ENCODE peak calls at places on chromosomes 12 and 14, in five cellular contexts. M is CD4-positive, CD25-positive, alpha-beta regulatory T cell; Q is heart right ventricle; J is right cardiac atrium; S is choroid plexus epithelial cell. N is an unnamed sample.

GRCh38 chr12:22275847-22276246 is 58.7 kb downstream of the ST8SIA1 start:
- DNase-seq in M (no peak), Q (peak), J (peak), S (peak), N (peak)

GRCh38 chr14:60753264-60754126 is 18.9 kb downstream of the MNAT1 start:
- DNase-seq in M (peak), Q (no peak), J (no peak), S (peak), N (peak)

GRCh38 chr12:90449611-90450010 is 505.4 kb downstream of the CCER1 start:
- DNase-seq in M (no peak), Q (no peak), J (no peak), S (peak), N (no peak)

GRCh38 chr12:91920276-91920675 is 225.4 kb downstream of the BTG1 start:
- DNase-seq in M (no peak), Q (no peak), J (no peak), S (peak), N (no peak)

GRCh38 chr12:4214912-4215861 is 58.4 kb upstream of the CCND2 start:
- DNase-seq in M (no peak), Q (peak), J (peak), S (peak), N (no peak)

GRCh38 chr14:61512026-61512425 is 183.3 kb upstream of the HIF1A start:
- DNase-seq in M (no peak), Q (no peak), J (no peak), S (peak), N (no peak)

GRCh38 chr14:61528591-61529021 is 166.7 kb upstream of the HIF1A start:
- DNase-seq in M (no peak), Q (no peak), J (no peak), S (peak), N (peak)

GRCh38 chr14:76917759-76918175 is 91.6 kb downstream of the LRRC74A start:
- DNase-seq in M (no peak), Q (peak), J (peak), S (no peak), N (peak)

GRCh38 chr12:123094349-123095073 is 56.4 kb downstream of the PITPNM2 start:
- DNase-seq in M (no peak), Q (no peak), J (peak), S (peak), N (peak)

GRCh38 chr14:25053585-25053984 is 3.6 kb upstream of the STXBP6 start:
- DNase-seq in M (no peak), Q (no peak), J (no peak), S (no peak), N (no peak)

GRCh38 chr14:25055005-25055404 is 5.1 kb upstream of the STXBP6 start:
- DNase-seq in M (no peak), Q (no peak), J (no peak), S (no peak), N (no peak)

GRCh38 chr14:25056688-25057078 is 6.7 kb upstream of the STXBP6 start:
- DNase-seq in M (no peak), Q (no peak), J (no peak), S (no peak), N (no peak)

GRCh38 chr14:25052921-25053320 is 3.0 kb upstream of the STXBP6 start:
- DNase-seq in M (no peak), Q (no peak), J (no peak), S (no peak), N (no peak)

DNA sequence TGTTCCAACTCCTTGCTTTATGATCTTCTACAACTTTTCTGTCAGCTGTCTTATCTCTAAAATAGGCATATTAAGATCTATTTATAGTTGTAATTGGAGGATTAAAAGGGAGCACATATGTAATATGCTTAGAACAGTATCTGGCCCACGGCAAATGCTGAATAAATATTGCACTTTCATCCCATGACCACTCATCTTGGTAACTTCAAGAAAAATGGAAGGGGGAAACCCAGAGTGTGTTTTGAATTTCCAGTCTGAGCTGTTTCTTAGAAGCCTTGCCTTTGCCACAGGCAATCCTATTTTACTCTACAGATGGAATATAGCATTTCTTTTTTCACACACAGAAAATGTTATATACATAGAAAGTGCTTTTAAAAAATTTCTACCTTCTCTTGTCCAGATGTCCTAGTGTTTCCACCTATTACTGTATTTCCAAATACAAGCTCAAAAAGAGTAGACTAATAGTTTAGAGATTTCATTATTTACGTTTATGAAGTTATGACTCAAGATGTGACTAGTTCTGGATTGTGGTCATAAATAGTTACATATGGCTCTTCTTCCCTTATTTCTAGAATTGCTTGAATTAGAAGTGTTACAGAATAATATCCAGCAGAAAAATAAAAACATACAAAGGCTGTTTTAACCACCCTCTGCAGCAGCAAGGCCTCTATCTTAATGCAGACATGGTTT is 6.2 kb upstream of the STXBP6 start:
- DNase-seq in M (no peak), Q (no peak), J (no peak), S (no peak), N (no peak)
- H3K4me3 ChIP-seq in M (no peak), Q (no peak), J (no peak), S (no peak), N (no peak)

DNA sequence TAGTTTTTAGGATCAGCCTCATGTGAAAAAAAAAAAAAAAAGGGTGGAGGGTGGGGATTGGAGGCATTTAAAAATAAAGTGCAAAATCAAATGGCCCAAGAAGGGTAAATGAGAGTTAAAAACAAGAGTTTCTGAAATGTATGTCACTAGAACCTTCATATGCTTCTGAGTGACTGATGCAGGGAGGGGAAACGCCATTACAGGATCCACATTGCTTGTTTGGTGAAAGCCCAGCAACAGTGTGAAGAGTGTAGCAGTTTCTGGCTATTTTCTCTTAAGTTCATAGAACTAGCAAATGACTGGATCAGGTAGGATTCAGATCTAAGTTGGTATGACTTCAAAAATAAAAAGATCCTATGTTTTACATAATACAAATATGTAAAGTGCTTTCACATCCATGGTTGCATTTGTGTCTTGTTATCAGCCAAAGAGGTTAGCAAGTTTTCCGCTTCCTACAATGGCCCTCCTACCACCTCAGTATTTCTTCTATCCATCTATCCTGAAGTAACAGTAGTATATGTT is 2.9 kb downstream of the CHPT1 start:
- DNase-seq in M (no peak), Q (no peak), J (no peak), S (no peak), N (no peak)
- H3K4me3 ChIP-seq in M (peak), Q (no peak), J (peak), S (no peak), N (no peak)

GRCh38 chr14:103102689-103103260 is 8.2 kb downstream of the EXOC3L4 start:
- DNase-seq in M (no peak), Q (no peak), J (no peak), S (no peak), N (no peak)

GRCh38 chr14:103103461-103104388 is 9.2 kb downstream of the EXOC3L4 start:
- DNase-seq in M (no peak), Q (no peak), J (peak), S (peak), N (no peak)

GRCh38 chr14:103101257-103101963 is 6.9 kb downstream of the EXOC3L4 start:
- DNase-seq in M (no peak), Q (no peak), J (no peak), S (no peak), N (no peak)

GRCh38 chr14:103100281-103101121 is 6.0 kb downstream of the EXOC3L4 start:
- DNase-seq in M (no peak), Q (no peak), J (no peak), S (no peak), N (no peak)

DNA sequence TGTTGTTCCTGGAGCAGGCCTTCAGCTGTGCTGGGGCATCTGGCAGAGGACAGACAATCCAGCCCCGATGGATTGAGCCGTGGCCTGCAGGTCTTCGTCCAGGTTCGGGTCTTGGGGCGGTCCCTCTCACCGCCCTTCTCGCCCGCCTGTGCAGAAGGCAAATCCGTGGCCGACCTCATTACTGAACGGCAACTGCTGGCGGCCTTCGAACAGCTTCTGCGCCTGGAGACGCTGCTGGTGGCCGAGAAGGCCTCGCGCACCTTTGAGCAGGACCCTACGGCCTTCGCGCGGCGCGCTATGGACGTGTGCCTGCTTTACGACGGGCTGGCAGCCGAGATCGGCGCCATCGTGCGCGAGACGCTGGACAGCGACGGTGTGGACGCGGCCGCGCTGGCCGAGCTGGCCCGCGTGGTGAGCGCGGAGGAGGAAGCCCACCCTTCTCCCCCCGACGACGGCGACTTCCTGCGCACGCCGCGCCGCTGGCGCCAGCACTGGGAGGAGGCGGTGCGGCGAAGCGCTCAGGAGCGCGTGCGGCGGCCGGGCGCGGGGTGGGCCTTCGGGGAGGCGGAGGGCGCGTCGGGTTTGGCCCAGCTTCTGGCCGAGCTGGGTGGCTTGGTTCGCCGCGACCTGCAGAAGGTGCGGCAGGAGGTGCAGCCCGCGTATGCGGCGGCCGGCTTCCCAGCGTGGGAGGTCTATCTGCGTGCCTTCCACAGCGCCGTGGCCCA is 7.6 kb downstream of the EXOC3L4 start:
- DNase-seq in M (no peak), Q (no peak), J (no peak), S (no peak), N (no peak)
- H3K4me3 ChIP-seq in M (no peak), Q (no peak), J (no peak), S (no peak), N (no peak)

DNA sequence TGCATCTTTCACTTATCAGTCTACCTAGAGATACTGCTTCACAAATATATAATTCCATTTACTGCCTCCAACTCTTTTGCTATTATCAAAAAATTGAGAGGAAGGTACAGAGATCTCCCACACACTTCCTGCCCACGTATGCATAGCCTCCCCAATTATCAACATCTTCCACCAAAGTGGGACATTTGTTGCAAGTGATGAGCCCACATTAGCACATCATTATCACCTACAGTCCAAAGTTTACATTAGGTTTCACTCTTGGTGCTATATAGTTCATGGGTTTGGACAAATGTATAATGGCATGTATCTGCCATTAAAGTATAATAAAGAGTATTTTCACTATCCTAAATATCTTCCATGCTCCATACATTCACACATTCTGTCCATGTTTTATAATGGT is 66.3 kb downstream of the SLC2A13 start:
- DNase-seq in M (no peak), Q (no peak), J (no peak), S (no peak), N (no peak)
- H3K4me3 ChIP-seq in M (no peak), Q (no peak), J (no peak), S (no peak), N (no peak)

GRCh38 chr12:121534495-121535148 is 46.2 kb downstream of the KDM2B start:
- DNase-seq in M (peak), Q (no peak), J (no peak), S (no peak), N (no peak)

GRCh38 chr12:121535150-121536057 is 45.4 kb downstream of the KDM2B start:
- DNase-seq in M (no peak), Q (peak), J (no peak), S (no peak), N (no peak)

GRCh38 chr12:121532503-121533390 is 48.1 kb downstream of the KDM2B start:
- DNase-seq in M (no peak), Q (peak), J (no peak), S (peak), N (no peak)

GRCh38 chr12:121531356-121531750 is 49.5 kb downstream of the KDM2B start:
- DNase-seq in M (no peak), Q (no peak), J (no peak), S (no peak), N (no peak)

GRCh38 chr12:121533391-121534090 is 47.3 kb downstream of the KDM2B start:
- DNase-seq in M (no peak), Q (no peak), J (no peak), S (no peak), N (no peak)
- H3K4me3 ChIP-seq in M (no peak), Q (no peak), J (no peak), S (no peak), N (no peak)

N was measured in astrocyte of the spinal cord.